ENCODE peak calls at places on chromosomes 7 and 10, in eight cellular contexts. C is aorta; L is A549; X is fibroblast of lung; Z is CD8-positive, alpha-beta T cell; N is PC-3; K is endodermal cell; P is Panc1. R is an unnamed sample. For H3K9me3, the result is how much of the 10 kb centered on the place peaks cover.

GRCh38 chr10:14017380-14017943 is 313.3 kb downstream of the FRMD4A start:
- DNase-seq in Z (no peak), C (no peak), P (no peak), X (peak), N (no peak), L (no peak), K (no peak), R (no peak)

GRCh38 chr7:142461437-142461836 is 203.6 kb upstream of the PRSS58 start:
- DNase-seq in P (no peak), N (peak), X (peak), C (no peak), K (no peak), Z (no peak), L (no peak), R (no peak)

GRCh38 chr10:69831231-69831855 is 29.6 kb downstream of the COL13A1 start:
- DNase-seq in N (peak), C (no peak), K (no peak), L (no peak), Z (no peak), X (peak), P (no peak), R (no peak)

GRCh38 chr10:99279626-99280111 is 44.0 kb upstream of the HPSE2 start:
- DNase-seq in L (peak), Z (no peak), P (no peak), K (no peak), C (no peak), N (peak), X (no peak), R (no peak)

GRCh38 chr7:150945853-150946825 is 32.0 kb downstream of the KCNH2 start:
- DNase-seq in X (peak), K (no peak), Z (no peak), N (no peak), C (peak), P (no peak), L (no peak), R (peak)

GRCh38 chr7:99975782-99976521 is at the start of gene AZGP1:
- DNase-seq in C (no peak), Z (no peak), L (no peak), X (no peak), N (peak), P (no peak), K (no peak), R (no peak)

GRCh38 chr10:87635498-87636312 is 24.0 kb upstream of the PAPSS2 start:
- DNase-seq in L (no peak), N (peak), P (no peak), C (no peak), K (no peak), X (peak), Z (no peak), R (no peak)

GRCh38 chr7:38318241-38318640 is 44.8 kb upstream of the TARP start:
- DNase-seq in C (no peak), L (no peak), X (no peak), N (no peak), K (no peak), P (no peak), Z (no peak), R (no peak)

GRCh38 chr7:38600746-38601145 is 30.4 kb downstream of the AMPH start:
- DNase-seq in C (no peak), X (peak), L (no peak), K (no peak), N (no peak), P (no peak), Z (no peak), R (no peak)

GRCh38 chr10:97498841-97499560 is at the start of gene UBTD1:
- DNase-seq in P (no peak), K (peak), C (peak), X (peak), L (peak), Z (peak), N (no peak), R (peak)

GRCh38 chr7:129778770-129779601 is 167.5 kb downstream of the NRF1 start:
- DNase-seq in Z (no peak), L (peak), C (no peak), K (peak), N (peak), P (no peak), X (no peak), R (no peak)

GRCh38 chr10:7408494-7409044 is 2.3 kb downstream of the SFMBT2 start:
- DNase-seq in Z (peak), L (peak), K (peak), N (peak), P (no peak), C (peak), X (peak), R (peak)

GRCh38 chr10:124032982-124033886 is 60.2 kb downstream of the CHST15 start:
- DNase-seq in K (peak), N (no peak), C (peak), P (no peak), Z (no peak), X (peak), L (no peak), R (no peak)

GRCh38 chr10:88154596-88155250 is 291.3 kb downstream of the PTEN start:
- DNase-seq in N (no peak), L (no peak), X (peak), K (no peak), C (no peak), Z (no peak), P (no peak), R (no peak)

GRCh38 chr7:79217976-79218626 is 235.4 kb downstream of the MAGI2 start:
- DNase-seq in N (no peak), P (no peak), L (no peak), K (no peak), Z (no peak), X (no peak), C (no peak), R (no peak)

GRCh38 chr7:27150568-27151340 is 1.6 kb downstream of the HOXA3 start:
- DNase-seq in N (peak), P (peak), X (peak), C (peak), L (peak), K (peak), Z (peak), R (peak)

GRCh38 chr10:111762114-111762513 is 421.5 kb downstream of the GPAM start:
- DNase-seq in C (no peak), K (no peak), X (no peak), P (no peak), Z (no peak), L (no peak), N (no peak), R (no peak)

GRCh38 chr10:33365871-33366411 is 31.5 kb upstream of the NRP1 start:
- DNase-seq in N (peak), C (no peak), Z (no peak), K (no peak), L (peak), X (peak), P (no peak), R (no peak)

GRCh38 chr7:148697256-148697841 is 1.4 kb upstream of the CUL1 start:
- DNase-seq in P (no peak), L (no peak), Z (peak), X (peak), K (no peak), N (no peak), C (no peak), R (no peak)
- H3K4me3 ChIP-seq in P (peak), L (peak), Z (peak), X (peak), K (peak), N (peak), C (peak), R (peak)

DNA sequence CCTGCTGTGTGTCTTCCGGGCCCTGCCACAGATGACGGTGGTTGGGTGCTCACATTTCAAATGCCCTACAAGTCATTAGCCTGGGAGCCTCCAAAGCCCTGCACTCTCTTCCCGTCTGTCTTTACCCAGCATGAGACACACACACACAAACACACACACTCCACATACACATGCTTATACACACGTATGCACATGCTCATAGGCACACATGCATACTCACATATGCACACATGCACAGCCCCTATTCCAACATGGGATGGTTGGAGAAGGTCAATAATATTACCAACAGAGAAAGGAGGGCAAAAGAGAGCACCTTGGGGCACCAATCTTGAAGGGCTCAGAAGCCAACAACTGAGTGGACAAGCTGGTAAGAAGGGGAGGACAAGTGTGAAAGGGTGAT is 19.0 kb downstream of the SUN3 start:
- DNase-seq in X (no peak), N (no peak), C (no peak), P (no peak), K (no peak), Z (no peak), L (no peak), R (no peak)
- H3K9me3 ChIP-seq in X (under half), N (under half), C (under half), P (under half), K (under half), Z (under half), L (under half), R (under half)

GRCh38 chr7:158973440-158973839 is 117.1 kb downstream of the DYNC2I1 start:
- DNase-seq in Z (peak), L (no peak), X (no peak), N (peak), K (peak), C (no peak), P (no peak), R (no peak)
- H3K4me3 ChIP-seq in Z (no peak), L (no peak), X (no peak), N (no peak), K (no peak), C (no peak), P (no peak), R (no peak)

GRCh38 chr7:158121441-158122045 is 466.1 kb downstream of the PTPRN2 start:
- DNase-seq in C (peak), P (no peak), N (no peak), Z (no peak), K (no peak), L (no peak), X (no peak), R (peak)
- H3K9me3 ChIP-seq in C (under half), P (under half), N (under half), Z (under half), K (half or more), L (under half), X (under half), R (under half)

GRCh38 chr10:35372329-35372728 is 36.0 kb downstream of the CCNY start:
- DNase-seq in P (no peak), L (no peak), C (no peak), N (peak), K (no peak), Z (no peak), X (peak), R (no peak)

GRCh38 chr10:35378547-35379210 is 42.4 kb downstream of the CCNY start:
- DNase-seq in L (no peak), P (no peak), K (peak), N (peak), Z (peak), C (no peak), X (peak), R (no peak)

GRCh38 chr10:35375091-35375765 is 38.9 kb downstream of the CCNY start:
- DNase-seq in P (no peak), X (peak), K (no peak), N (peak), Z (no peak), C (no peak), L (no peak), R (no peak)

GRCh38 chr10:35379226-35380137 is 43.2 kb downstream of the CCNY start:
- DNase-seq in P (no peak), Z (peak), K (peak), C (no peak), N (peak), L (no peak), X (peak), R (no peak)

GRCh38 chr10:35377050-35377723 is 40.9 kb downstream of the CCNY start:
- DNase-seq in Z (no peak), N (no peak), C (no peak), X (no peak), L (no peak), K (no peak), P (no peak), R (no peak)
- H3K4me3 ChIP-seq in Z (no peak), N (no peak), C (no peak), X (no peak), L (no peak), K (no peak), P (no peak), R (no peak)

GRCh38 chr7:127673902-127674301 is 21.9 kb downstream of the SND1 start:
- DNase-seq in L (no peak), K (peak), Z (no peak), P (no peak), X (no peak), C (no peak), N (peak), R (no peak)
- H3K9me3 ChIP-seq in L (under half), K (under half), Z (under half), P (under half), X (under half), C (under half), N (under half), R (under half)

GRCh38 chr10:133274751-133275682 is 1.7 kb downstream of the ADAM8 start:
- DNase-seq in P (no peak), C (no peak), Z (peak), K (no peak), X (peak), N (peak), L (no peak), R (peak)
- H3K4me3 ChIP-seq in P (no peak), C (no peak), Z (peak), K (no peak), X (no peak), N (peak), L (no peak), R (peak)

DNA sequence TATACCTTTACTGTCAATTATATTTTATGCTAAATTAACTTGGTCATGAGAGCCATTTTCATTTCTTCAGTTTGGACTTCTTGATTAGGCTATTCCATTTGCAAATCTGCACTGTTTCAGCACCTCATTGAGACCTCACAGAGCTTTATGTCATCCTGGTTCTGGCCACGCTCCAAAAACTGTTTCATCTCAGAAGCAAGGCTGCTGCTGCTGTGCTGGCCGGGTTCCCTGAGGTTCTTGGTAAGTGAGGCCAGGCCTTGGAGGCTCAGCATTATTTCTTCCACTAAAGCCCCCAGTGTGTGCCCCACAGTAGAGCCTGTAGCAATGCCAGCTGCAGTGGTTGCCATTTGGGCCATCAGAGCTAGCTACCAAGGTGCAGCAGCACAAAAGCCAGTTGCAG is 7.8 kb upstream of the ZNF485 start:
- DNase-seq in Z (no peak), X (peak), N (no peak), L (no peak), P (no peak), C (no peak), K (no peak), R (no peak)
- H3K9me3 ChIP-seq in Z (under half), X (under half), N (under half), L (under half), P (under half), C (under half), K (under half), R (under half)

DNA sequence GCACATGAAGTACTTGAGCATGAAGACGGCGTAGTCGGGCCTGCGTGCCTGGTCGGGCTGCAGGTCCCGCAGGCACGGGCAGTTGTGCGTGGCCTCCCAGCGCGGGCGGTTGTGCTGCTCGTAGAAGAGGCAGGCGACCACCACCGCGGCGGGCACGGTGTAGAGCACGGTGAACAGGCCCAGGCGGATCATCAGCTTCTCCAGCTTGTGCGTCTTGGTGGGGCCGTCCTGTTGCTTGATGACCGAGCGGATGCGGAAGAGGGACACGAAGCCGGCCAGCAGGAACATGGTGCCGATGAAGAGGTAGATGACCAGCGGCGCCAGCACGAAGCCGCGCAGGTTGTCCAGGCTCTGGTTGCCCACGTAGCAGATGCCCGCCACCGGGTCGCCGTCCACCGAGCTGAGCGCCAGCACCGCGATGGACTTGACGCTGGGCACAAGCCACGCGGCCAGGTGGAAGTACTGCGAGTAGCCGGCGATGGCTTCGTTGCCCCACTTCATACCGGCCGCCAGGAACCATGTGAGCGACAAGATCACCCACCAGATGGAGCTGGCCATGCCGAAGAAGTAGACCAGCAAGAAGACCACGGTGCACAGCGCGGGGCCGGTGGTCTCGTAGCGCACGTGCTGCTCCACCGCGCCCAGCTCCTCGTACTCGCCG is 2.3 kb downstream of the FZD8 start:
- DNase-seq in N (peak), K (peak), L (no peak), C (peak), P (no peak), Z (no peak), X (peak), R (no peak)
- H3K4me3 ChIP-seq in N (peak), K (peak), L (peak), C (peak), P (no peak), Z (no peak), X (peak), R (peak)

DNA sequence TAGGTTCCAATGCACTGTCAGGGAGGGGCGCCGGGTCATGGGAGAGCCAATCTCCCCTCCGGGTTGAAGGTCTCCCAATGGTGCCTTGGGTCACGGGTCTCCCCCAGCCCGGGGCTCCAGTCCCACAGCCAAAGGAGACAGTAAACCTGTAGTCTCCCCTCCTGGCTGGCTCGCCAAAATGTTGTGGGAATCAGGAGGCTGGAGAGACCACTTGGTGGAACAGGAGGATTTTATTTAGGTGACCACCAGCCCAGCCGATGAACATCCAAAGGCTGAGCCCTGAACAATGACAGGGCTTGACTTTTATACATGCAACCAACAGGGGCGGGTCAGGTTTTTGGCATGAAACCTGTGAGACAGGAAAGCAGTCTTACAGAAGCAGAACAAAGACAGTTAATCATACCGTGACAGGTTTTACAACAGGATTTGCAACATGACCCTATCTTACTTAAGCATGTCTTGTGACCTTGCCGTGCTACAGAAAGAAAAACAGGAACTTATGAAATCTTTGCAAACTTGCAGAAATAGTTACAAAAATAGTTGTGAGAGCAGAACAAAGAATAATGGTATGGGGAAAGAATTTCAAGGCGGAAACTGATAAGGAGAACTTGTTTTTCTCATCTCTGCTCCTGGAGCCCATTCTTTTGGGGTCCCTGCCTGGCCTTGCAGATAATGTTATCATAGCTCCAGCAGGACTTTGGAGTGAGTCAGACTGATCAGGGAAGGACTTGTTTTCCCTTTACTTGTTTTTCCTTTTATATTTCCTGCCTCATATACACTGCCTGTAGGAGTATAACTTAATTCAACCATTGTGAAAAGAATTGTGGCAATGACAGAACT is 7.1 kb downstream of the ERV3-1 start:
- DNase-seq in C (no peak), P (no peak), L (no peak), X (peak), K (no peak), N (peak), Z (no peak), R (no peak)
- H3K9me3 ChIP-seq in C (under half), P (under half), L (half or more), X (under half), K (half or more), N (under half), Z (under half), R (under half)

R was measured in Peyer's patch.